ENCODE peak calls at places on chromosomes 7 and 10, in four cellular contexts. B is SK-N-SH; X is PC-3; D is CD8-positive, alpha-beta memory T cell. W is an unnamed sample.

GRCh38 chr7:98509836-98510235 is 107.2 kb upstream of the NPTX2 start:
- DNase-seq in B (no peak), X (no peak), D (no peak), W (no peak)

GRCh38 chr10:132588301-132589013 is 50.9 kb downstream of the INPP5A start:
- DNase-seq in B (no peak), D (no peak), X (no peak), W (peak; percentile 30)

GRCh38 chr10:126673565-126673964 is 3.1 kb upstream of the C10orf90 start:
- DNase-seq in B (no peak), D (no peak), X (no peak), W (no peak)

GRCh38 chr7:151088856-151089699 is 2.8 kb downstream of the AGAP3 start:
- DNase-seq in X (peak; percentile 39), D (no peak), B (no peak), W (peak; percentile 80)

GRCh38 chr10:22894714-22895113 is 33.1 kb upstream of the ARMC3 start:
- DNase-seq in X (no peak), B (peak; percentile 9), D (no peak), W (no peak)

GRCh38 chr7:100446040-100446439 is 9.7 kb upstream of the PPP1R35 start:
- DNase-seq in B (no peak), X (no peak), D (no peak), W (no peak)

GRCh38 chr7:112926018-112926417 is 135.8 kb upstream of the TMEM168 start:
- DNase-seq in B (no peak), D (no peak), X (no peak), W (no peak)

GRCh38 chr10:124534231-124534798 is 72.7 kb downstream of the LHPP start:
- DNase-seq in B (no peak), D (no peak), X (no peak), W (peak; percentile 85)

GRCh38 chr7:68321076-68321639 is 1277.1 kb upstream of the AUTS2 start:
- DNase-seq in X (peak; percentile 11), B (peak; percentile 50), D (no peak), W (no peak)

DNA sequence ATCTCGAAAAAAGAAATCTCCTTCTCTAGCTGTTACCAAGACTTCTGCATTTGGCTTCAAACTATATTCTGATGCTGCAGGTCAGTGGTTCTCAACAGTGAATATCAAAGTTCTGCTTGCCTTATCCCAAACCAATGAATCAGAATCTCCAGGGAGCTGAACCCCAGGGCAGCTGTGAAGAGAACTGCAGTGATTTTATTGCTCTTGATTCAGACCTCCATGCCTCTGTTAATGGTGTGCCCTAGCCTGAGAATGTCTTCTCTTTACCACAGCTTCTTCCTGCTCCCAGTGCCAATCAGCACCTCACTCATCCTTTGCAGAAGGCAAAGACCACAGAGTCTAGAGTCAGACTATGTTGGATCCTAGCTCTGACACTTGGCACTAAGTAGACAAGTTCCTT is 46.2 kb upstream of the MRLN start:
- DNase-seq in B (no peak), D (no peak), X (no peak), W (no peak)
- H3K36me3 ChIP-seq in B (peaks cover 67% of the 10 kb centered on the region), D (peaks cover 26% of the 10 kb centered on the region), X (peaks cover 36% of the 10 kb centered on the region), W (peaks cover 7% of the 10 kb centered on the region)

DNA sequence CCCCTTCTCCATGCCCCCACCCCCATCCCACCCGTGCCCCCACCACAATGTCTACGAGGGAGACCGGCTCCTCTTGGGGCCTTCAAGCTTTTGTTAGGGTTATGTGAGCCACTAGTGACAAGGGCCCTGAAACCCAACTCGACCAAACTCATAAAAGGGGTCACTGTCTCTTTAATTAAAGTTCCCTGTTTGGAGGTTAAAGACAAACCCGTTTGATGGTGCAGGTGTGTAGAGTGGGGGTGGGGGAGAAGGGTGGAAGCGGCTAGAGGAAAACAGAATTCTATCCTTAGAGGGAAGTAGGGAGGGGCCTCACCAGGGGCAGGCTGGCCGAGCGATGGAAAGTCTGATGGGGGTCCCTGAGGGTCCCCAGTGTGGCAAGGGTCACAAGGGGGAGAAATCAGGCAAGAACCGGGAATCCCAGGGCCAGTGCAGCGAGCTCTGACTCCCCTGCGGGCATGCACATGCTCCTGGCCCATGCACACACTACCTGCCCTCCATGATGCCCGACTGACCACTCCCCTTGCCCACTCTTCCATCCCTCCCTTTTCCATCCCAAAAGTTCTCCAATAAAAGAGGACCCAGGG is 36.1 kb upstream of the SLF2 start:
- DNase-seq in B (no peak), D (no peak), X (no peak), W (no peak)
- H3K27me3 ChIP-seq in B (no peaks in the 10 kb centered on the region), D (no peaks in the 10 kb centered on the region), X (no peaks in the 10 kb centered on the region), W (peaks cover 2% of the 10 kb centered on the region)

GRCh38 chr10:43926875-43927406 is 278.3 kb upstream of the ZNF32 start:
- DNase-seq in B (no peak), D (no peak), X (no peak), W (no peak)

GRCh38 chr10:43929122-43929521 is 280.4 kb upstream of the ZNF32 start:
- DNase-seq in X (no peak), B (no peak), D (no peak), W (no peak)

GRCh38 chr10:43925793-43926192 is 277.1 kb upstream of the ZNF32 start:
- DNase-seq in B (no peak), X (no peak), D (no peak), W (no peak)

GRCh38 chr10:43928425-43928968 is 279.8 kb upstream of the ZNF32 start:
- DNase-seq in D (no peak), B (no peak), X (no peak), W (no peak)

GRCh38 chr10:43926371-43926770 is 277.7 kb upstream of the ZNF32 start:
- DNase-seq in D (no peak), B (no peak), X (no peak), W (no peak)
- H3K36me3 ChIP-seq in D (no peaks in the 10 kb centered on the region), B (no peaks in the 10 kb centered on the region), X (no peaks in the 10 kb centered on the region), W (no peaks in the 10 kb centered on the region)

DNA sequence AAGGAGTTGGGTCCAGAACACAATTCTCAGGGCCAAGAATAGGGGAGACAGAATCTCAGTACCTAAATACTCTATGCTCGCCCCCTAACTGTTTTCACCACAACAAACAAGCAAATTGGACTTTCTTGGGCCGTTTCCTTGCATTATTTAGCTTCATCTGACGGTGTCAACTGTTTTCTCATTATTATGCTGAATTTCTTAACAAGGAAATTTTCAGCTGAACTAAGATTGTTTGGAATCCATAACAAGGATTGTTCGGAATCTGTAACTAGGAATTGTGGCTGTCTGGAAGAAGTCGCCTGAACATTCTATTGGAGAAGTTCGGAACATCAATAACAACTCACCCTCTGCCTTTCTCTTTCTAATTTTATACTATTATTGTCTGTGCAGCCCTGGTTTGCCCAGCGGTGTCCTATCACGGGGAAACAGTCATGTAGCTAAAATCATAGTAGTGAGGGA is 15.5 kb upstream of the DLX6 start:
- DNase-seq in D (no peak), B (no peak), X (no peak), W (no peak)
- H3K27me3 ChIP-seq in D (peaks cover 22% of the 10 kb centered on the region), B (peaks cover 4% of the 10 kb centered on the region), X (peaks cover 4% of the 10 kb centered on the region), W (peaks cover 83% of the 10 kb centered on the region)